ENCODE peak calls at places on chromosomes 4 and X, in six cellular contexts. One of them, this sample, is unnamed.

GRCh38 chrX:134933248-134933647 is 57.5 kb upstream of the SMIM10 start:
- DNase-seq in dorsolateral prefrontal cortex: no peak
- DNase-seq in kidney epithelial cell: no peak
- DNase-seq in mammary epithelial cell: no peak
- DNase-seq in upper lobe of right lung: no peak
- DNase-seq in AG04450: no peak
- DNase-seq in this sample: no peak

GRCh38 chrX:68846536-68846935 is 17.7 kb downstream of the EFNB1 start:
- DNase-seq in dorsolateral prefrontal cortex: no peak
- DNase-seq in kidney epithelial cell: no peak
- DNase-seq in mammary epithelial cell: no peak
- DNase-seq in upper lobe of right lung: no peak
- DNase-seq in AG04450: no peak
- DNase-seq in this sample: peak

GRCh38 chr4:6888506-6889071 is 21.0 kb upstream of the TBC1D14 start:
- DNase-seq in dorsolateral prefrontal cortex: no peak
- DNase-seq in kidney epithelial cell: no peak
- DNase-seq in mammary epithelial cell: no peak
- DNase-seq in upper lobe of right lung: no peak
- DNase-seq in AG04450: no peak
- DNase-seq in this sample: no peak

GRCh38 chr4:55554453-55555030 is 7.8 kb upstream of the CLOCK start:
- DNase-seq in dorsolateral prefrontal cortex: no peak
- DNase-seq in kidney epithelial cell: no peak
- DNase-seq in mammary epithelial cell: no peak
- DNase-seq in upper lobe of right lung: no peak
- DNase-seq in AG04450: no peak
- DNase-seq in this sample: peak

GRCh38 chrX:148784859-148785655 is 284.6 kb downstream of the AFF2 start:
- DNase-seq in dorsolateral prefrontal cortex: no peak
- DNase-seq in kidney epithelial cell: no peak
- DNase-seq in mammary epithelial cell: no peak
- DNase-seq in upper lobe of right lung: no peak
- DNase-seq in AG04450: no peak
- DNase-seq in this sample: no peak

GRCh38 chr4:152138451-152138850 is 377.6 kb upstream of the GATB start:
- DNase-seq in dorsolateral prefrontal cortex: no peak
- DNase-seq in kidney epithelial cell: no peak
- DNase-seq in mammary epithelial cell: no peak
- DNase-seq in upper lobe of right lung: no peak
- DNase-seq in AG04450: no peak
- DNase-seq in this sample: no peak

GRCh38 chr4:7781361-7781760 is 158.3 kb downstream of the AFAP1 start:
- DNase-seq in dorsolateral prefrontal cortex: peak
- DNase-seq in kidney epithelial cell: no peak
- DNase-seq in mammary epithelial cell: no peak
- DNase-seq in upper lobe of right lung: peak
- DNase-seq in AG04450: no peak
- DNase-seq in this sample: peak

GRCh38 chr4:98802673-98803286 is 126.2 kb downstream of the EIF4E start:
- DNase-seq in dorsolateral prefrontal cortex: no peak
- DNase-seq in kidney epithelial cell: no peak
- DNase-seq in mammary epithelial cell: no peak
- DNase-seq in upper lobe of right lung: no peak
- DNase-seq in AG04450: no peak
- DNase-seq in this sample: peak

GRCh38 chr4:628821-629635 is 3.7 kb downstream of the PDE6B start:
- DNase-seq in dorsolateral prefrontal cortex: no peak
- DNase-seq in kidney epithelial cell: no peak
- DNase-seq in mammary epithelial cell: no peak
- DNase-seq in upper lobe of right lung: no peak
- DNase-seq in AG04450: no peak
- DNase-seq in this sample: no peak

GRCh38 chr4:67886281-67886680 is 2.5 kb upstream of the TMPRSS11D start:
- DNase-seq in dorsolateral prefrontal cortex: no peak
- DNase-seq in kidney epithelial cell: no peak
- DNase-seq in mammary epithelial cell: peak
- DNase-seq in upper lobe of right lung: no peak
- DNase-seq in AG04450: no peak
- DNase-seq in this sample: peak

GRCh38 chr4:7598939-7599790 is 164.4 kb upstream of the PSAPL1 start:
- DNase-seq in dorsolateral prefrontal cortex: no peak
- DNase-seq in kidney epithelial cell: no peak
- DNase-seq in mammary epithelial cell: no peak
- DNase-seq in upper lobe of right lung: peak
- DNase-seq in AG04450: no peak
- DNase-seq in this sample: no peak

GRCh38 chr4:35934370-35934981 is 309.8 kb downstream of the ARAP2 start:
- DNase-seq in dorsolateral prefrontal cortex: no peak
- DNase-seq in kidney epithelial cell: no peak
- DNase-seq in mammary epithelial cell: peak
- DNase-seq in upper lobe of right lung: no peak
- DNase-seq in AG04450: no peak
- DNase-seq in this sample: peak
- TF ChIP-seq CTCF in dorsolateral prefrontal cortex: peak
- TF ChIP-seq CTCF in kidney epithelial cell: peak
- TF ChIP-seq CTCF in mammary epithelial cell: peak
- TF ChIP-seq CTCF in upper lobe of right lung: peak
- TF ChIP-seq CTCF in AG04450: peak
- TF ChIP-seq CTCF in this sample: peak

GRCh38 chr4:177250056-177250696 is 59.5 kb upstream of the NEIL3 start:
- DNase-seq in dorsolateral prefrontal cortex: peak
- DNase-seq in kidney epithelial cell: no peak
- DNase-seq in mammary epithelial cell: peak
- DNase-seq in upper lobe of right lung: peak
- DNase-seq in AG04450: peak
- DNase-seq in this sample: peak
- TF ChIP-seq CTCF in dorsolateral prefrontal cortex: peak
- TF ChIP-seq CTCF in kidney epithelial cell: peak
- TF ChIP-seq CTCF in mammary epithelial cell: peak
- TF ChIP-seq CTCF in upper lobe of right lung: peak
- TF ChIP-seq CTCF in AG04450: peak
- TF ChIP-seq CTCF in this sample: peak

GRCh38 chr4:102828497-102828808 is 1.1 kb upstream of the UBE2D3 start:
- DNase-seq in dorsolateral prefrontal cortex: no peak
- DNase-seq in kidney epithelial cell: no peak
- DNase-seq in mammary epithelial cell: no peak
- DNase-seq in upper lobe of right lung: no peak
- DNase-seq in AG04450: no peak
- DNase-seq in this sample: no peak

GRCh38 chr4:102829803-102830202 is 2.5 kb upstream of the UBE2D3 start:
- DNase-seq in dorsolateral prefrontal cortex: no peak
- DNase-seq in kidney epithelial cell: no peak
- DNase-seq in mammary epithelial cell: no peak
- DNase-seq in upper lobe of right lung: no peak
- DNase-seq in AG04450: no peak
- DNase-seq in this sample: no peak

GRCh38 chr4:102826890-102827673 is at the start of gene UBE2D3:
- DNase-seq in dorsolateral prefrontal cortex: peak
- DNase-seq in kidney epithelial cell: peak
- DNase-seq in mammary epithelial cell: peak
- DNase-seq in upper lobe of right lung: peak
- DNase-seq in AG04450: peak
- DNase-seq in this sample: peak

GRCh38 chr4:102826105-102826889 is 1.1 kb downstream of the UBE2D3 start:
- DNase-seq in dorsolateral prefrontal cortex: no peak
- DNase-seq in kidney epithelial cell: no peak
- DNase-seq in mammary epithelial cell: no peak
- DNase-seq in upper lobe of right lung: no peak
- DNase-seq in AG04450: no peak
- DNase-seq in this sample: no peak

DNA sequence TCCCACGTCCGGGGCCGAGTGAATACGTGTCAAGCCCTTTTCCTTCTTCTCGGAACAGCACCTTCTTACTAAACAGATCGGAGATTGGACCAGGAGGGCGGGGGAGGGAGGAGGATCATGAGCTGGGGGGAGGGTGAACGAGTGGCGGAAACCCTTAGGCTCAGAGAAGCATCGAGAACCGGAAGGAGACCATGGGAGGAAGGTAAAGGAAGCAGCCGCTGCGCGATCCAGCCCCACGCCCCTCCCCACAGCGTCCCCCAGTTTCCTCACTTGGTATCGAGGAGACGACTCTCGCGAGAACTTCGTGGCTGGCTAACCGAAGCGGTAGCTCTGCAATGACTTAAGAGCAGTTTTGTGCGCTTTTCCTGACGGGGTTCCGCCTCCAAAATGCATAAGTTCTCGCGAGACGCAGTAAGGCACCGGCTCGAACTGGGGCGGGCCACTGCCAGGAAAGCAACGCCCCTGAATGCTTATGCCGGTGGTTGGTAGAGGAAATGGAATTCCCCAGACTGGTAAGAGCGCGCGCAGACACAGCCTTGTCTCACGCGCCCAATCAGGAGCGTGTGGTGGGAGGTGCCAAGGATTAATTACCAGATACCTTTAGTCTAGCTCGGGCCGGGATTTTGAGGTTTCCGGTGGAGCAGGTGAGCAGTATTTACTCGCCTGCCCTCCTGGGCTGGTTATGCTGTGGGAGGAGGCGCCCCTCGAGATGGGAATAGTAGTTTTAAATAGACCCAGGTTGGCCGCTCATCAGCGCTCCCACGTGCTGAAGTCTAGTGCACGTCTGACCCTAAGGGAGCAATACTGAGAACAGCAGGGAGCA is 534 bp upstream of the UBE2D3 start:
- DNase-seq in dorsolateral prefrontal cortex: peak
- DNase-seq in kidney epithelial cell: peak
- DNase-seq in mammary epithelial cell: peak
- DNase-seq in upper lobe of right lung: peak
- DNase-seq in AG04450: peak
- DNase-seq in this sample: peak
- TF ChIP-seq CTCF in dorsolateral prefrontal cortex: no peak
- TF ChIP-seq CTCF in kidney epithelial cell: no peak
- TF ChIP-seq CTCF in mammary epithelial cell: peak
- TF ChIP-seq CTCF in upper lobe of right lung: peak
- TF ChIP-seq CTCF in AG04450: no peak
- TF ChIP-seq CTCF in this sample: no peak

DNA sequence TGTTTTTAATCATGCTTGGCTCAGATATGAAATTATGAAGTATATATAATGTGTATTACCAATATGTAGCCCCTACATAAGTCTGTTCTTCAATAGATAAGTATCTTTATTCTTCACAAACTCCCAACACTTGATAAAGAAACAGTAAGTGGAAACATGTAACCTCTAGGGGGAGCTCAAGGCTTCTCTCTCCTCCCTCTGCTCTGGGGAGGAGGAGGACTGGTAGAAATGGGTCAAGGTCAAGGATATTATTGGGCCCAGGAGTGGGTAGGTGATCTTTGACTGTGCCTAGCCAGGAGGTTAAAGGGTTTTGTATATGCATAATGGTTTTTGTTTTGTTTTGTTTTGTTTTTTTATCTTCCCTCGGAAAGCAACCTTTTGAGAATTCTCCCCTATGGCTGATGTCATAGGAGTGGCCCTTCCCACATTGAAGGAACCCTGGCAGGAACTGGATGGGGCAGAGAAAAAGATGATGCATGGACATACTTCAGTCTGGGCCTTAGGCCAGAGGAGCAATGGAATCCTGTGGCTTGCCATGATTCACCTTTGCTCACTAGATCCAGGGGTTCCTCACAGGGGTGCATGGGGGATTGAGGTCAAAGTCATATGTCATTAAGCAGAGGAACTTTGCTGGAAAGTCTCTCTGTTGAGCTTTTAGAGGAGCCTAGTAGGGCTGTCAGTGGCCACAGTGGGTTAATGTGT is 460.3 kb downstream of the MID1IP1 start:
- DNase-seq in dorsolateral prefrontal cortex: no peak
- DNase-seq in kidney epithelial cell: peak
- DNase-seq in mammary epithelial cell: peak
- DNase-seq in upper lobe of right lung: no peak
- DNase-seq in AG04450: no peak
- DNase-seq in this sample: peak
- TF ChIP-seq CTCF in dorsolateral prefrontal cortex: peak
- TF ChIP-seq CTCF in kidney epithelial cell: peak
- TF ChIP-seq CTCF in mammary epithelial cell: peak
- TF ChIP-seq CTCF in upper lobe of right lung: peak
- TF ChIP-seq CTCF in AG04450: peak
- TF ChIP-seq CTCF in this sample: peak

GRCh38 chr4:107037188-107037587 is 1.1 kb upstream of the DKK2 start:
- DNase-seq in dorsolateral prefrontal cortex: peak
- DNase-seq in kidney epithelial cell: no peak
- DNase-seq in mammary epithelial cell: no peak
- DNase-seq in upper lobe of right lung: peak
- DNase-seq in AG04450: no peak
- DNase-seq in this sample: peak
- TF ChIP-seq CTCF in dorsolateral prefrontal cortex: peak
- TF ChIP-seq CTCF in kidney epithelial cell: peak
- TF ChIP-seq CTCF in mammary epithelial cell: peak
- TF ChIP-seq CTCF in upper lobe of right lung: peak
- TF ChIP-seq CTCF in AG04450: peak
- TF ChIP-seq CTCF in this sample: peak

DNA sequence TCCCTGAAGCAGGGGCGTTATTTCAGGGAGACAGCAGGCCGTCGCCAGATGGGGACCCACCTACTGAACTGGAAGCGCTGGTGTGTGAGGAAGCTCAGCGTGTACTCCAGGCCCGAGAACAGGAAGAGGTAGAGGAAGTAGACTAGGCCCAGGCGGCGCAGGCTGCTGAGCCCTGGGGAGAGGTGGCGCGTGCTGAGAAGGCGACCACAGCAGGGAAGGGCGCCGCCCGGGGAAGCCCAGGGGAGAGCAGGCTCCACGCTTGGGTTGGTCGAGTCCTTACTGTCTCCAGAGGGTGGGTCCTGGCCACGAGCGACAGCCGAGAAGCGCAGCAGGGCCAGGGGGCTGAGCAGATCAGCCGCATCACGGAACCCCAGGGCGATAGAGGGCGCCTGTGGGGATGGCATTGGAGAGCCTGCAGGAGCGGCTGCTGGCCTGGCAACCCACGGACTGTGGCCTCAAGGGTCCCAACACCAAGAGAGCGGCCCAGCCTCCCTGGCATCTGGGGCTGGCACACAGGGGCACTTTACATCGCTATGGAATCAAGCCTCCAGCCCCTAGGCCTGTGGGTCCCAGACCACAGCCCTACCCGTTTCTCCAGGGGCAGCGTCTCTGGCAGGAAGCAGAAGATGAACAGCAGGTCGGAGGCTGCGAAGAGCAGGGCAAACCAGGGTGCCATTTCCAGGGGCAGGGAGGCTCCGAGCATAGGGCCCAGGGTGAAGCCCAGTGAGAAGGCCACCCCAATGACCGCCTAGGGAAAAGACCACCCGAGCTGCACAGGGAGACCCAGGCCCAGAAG is 31.2 kb downstream of the NOP14 start:
- DNase-seq in dorsolateral prefrontal cortex: no peak
- DNase-seq in kidney epithelial cell: no peak
- DNase-seq in mammary epithelial cell: no peak
- DNase-seq in upper lobe of right lung: peak
- DNase-seq in AG04450: no peak
- DNase-seq in this sample: no peak
- TF ChIP-seq CTCF in dorsolateral prefrontal cortex: no peak
- TF ChIP-seq CTCF in kidney epithelial cell: no peak
- TF ChIP-seq CTCF in mammary epithelial cell: no peak
- TF ChIP-seq CTCF in upper lobe of right lung: peak
- TF ChIP-seq CTCF in AG04450: no peak
- TF ChIP-seq CTCF in this sample: no peak